ENCODE peak calls at places on chromosomes 16 and 17, in ten cellular contexts. O, I, D, E, B, U, Q, L, Z and R are unnamed samples. For H3K27me3 and H3K4me1, the result is how much of the 10 kb centered on the place peaks cover.

GRCh38 chr17:27428781-27429505 is 27.3 kb upstream of the KSR1 start:
- DNase-seq in O (no peak), I (no peak), D (no peak), E (no peak), B (no peak), U (no peak), Q (no peak), L (no peak), Z (no peak), R (no peak)

GRCh38 chr16:22969567-22969966 is 155.6 kb downstream of the HS3ST2 start:
- DNase-seq in O (no peak), I (no peak), D (no peak), E (no peak), B (no peak), U (no peak), Q (peak), L (no peak), Z (no peak), R (no peak)

GRCh38 chr16:49365711-49366509 is 7.7 kb upstream of the C16orf78 start:
- DNase-seq in O (no peak), I (no peak), D (no peak), E (no peak), B (no peak), U (no peak), Q (no peak), L (no peak), Z (no peak), R (no peak)

GRCh38 chr16:50573947-50574751 is 26.0 kb downstream of the NKD1 start:
- DNase-seq in O (peak), I (no peak), D (no peak), E (no peak), B (no peak), U (no peak), Q (no peak), L (no peak), Z (no peak), R (no peak)

GRCh38 chr17:56793947-56794346 is 39.8 kb downstream of the C17orf67 start:
- DNase-seq in O (no peak), I (no peak), D (no peak), E (no peak), B (no peak), U (no peak), Q (no peak), L (no peak), Z (no peak), R (no peak)

GRCh38 chr17:37672545-37673078 is 29.4 kb upstream of the DDX52 start:
- DNase-seq in O (no peak), I (no peak), D (no peak), E (no peak), B (no peak), U (no peak), Q (no peak), L (no peak), Z (no peak), R (no peak)

GRCh38 chr16:15894571-15895358 is 6.4 kb upstream of the CEP20 start:
- DNase-seq in O (no peak), I (no peak), D (no peak), E (no peak), B (no peak), U (no peak), Q (no peak), L (no peak), Z (no peak), R (no peak)

GRCh38 chr17:78645421-78646295 is 68.5 kb upstream of the DNAH17 start:
- DNase-seq in O (peak), I (peak), D (peak), E (peak), B (no peak), U (no peak), Q (peak), L (peak), Z (peak), R (peak)

GRCh38 chr16:89242795-89243200 is 25.3 kb downstream of the ZNF778 start:
- DNase-seq in O (no peak), I (no peak), D (no peak), E (no peak), B (no peak), U (no peak), Q (no peak), L (no peak), Z (no peak), R (no peak)

GRCh38 chr17:59375858-59376257 is 44.4 kb downstream of the YPEL2 start:
- DNase-seq in O (no peak), I (no peak), D (no peak), E (no peak), B (no peak), U (no peak), Q (no peak), L (no peak), Z (no peak), R (no peak)

GRCh38 chr17:65408050-65408449 is 153.4 kb downstream of the AXIN2 start:
- DNase-seq in O (no peak), I (no peak), D (no peak), E (no peak), B (no peak), U (no peak), Q (no peak), L (no peak), Z (no peak), R (no peak)

GRCh38 chr17:41687828-41688640 is 651 bp upstream of the EIF1 start:
- DNase-seq in O (no peak), I (peak), D (no peak), E (peak), B (peak), U (no peak), Q (no peak), L (peak), Z (peak), R (peak)

GRCh38 chr17:2402517-2402916 is 1.7 kb upstream of the MNT start:
- DNase-seq in O (no peak), I (no peak), D (peak), E (no peak), B (no peak), U (no peak), Q (no peak), L (no peak), Z (no peak), R (no peak)

GRCh38 chr17:57542518-57542917 is 202.6 kb downstream of the CCDC182 start:
- DNase-seq in O (no peak), I (no peak), D (no peak), E (no peak), B (no peak), U (no peak), Q (no peak), L (no peak), Z (no peak), R (no peak)

GRCh38 chr17:65794572-65794971 is 233.1 kb upstream of the AXIN2 start:
- DNase-seq in O (no peak), I (no peak), D (no peak), E (no peak), B (no peak), U (no peak), Q (no peak), L (peak), Z (no peak), R (no peak)

GRCh38 chr17:82228842-82229685 is at the start of gene SLC16A3:
- DNase-seq in O (peak), I (peak), D (peak), E (peak), B (peak), U (no peak), Q (no peak), L (peak), Z (no peak), R (peak)

GRCh38 chr17:58648236-58648635 is 43.6 kb downstream of the TEX14 start:
- DNase-seq in O (no peak), I (no peak), D (no peak), E (no peak), B (no peak), U (no peak), Q (no peak), L (no peak), Z (no peak), R (no peak)

GRCh38 chr17:13306310-13306962 is 288.6 kb upstream of the ELAC2 start:
- DNase-seq in O (no peak), I (peak), D (no peak), E (no peak), B (no peak), U (no peak), Q (no peak), L (no peak), Z (no peak), R (no peak)

GRCh38 chr17:52276609-52277008 is 118.1 kb upstream of the CA10 start:
- DNase-seq in O (no peak), I (no peak), D (no peak), E (no peak), B (no peak), U (no peak), Q (no peak), L (no peak), Z (no peak), R (no peak)

GRCh38 chr17:82662711-82663261 is 14.5 kb upstream of the WDR45B start:
- DNase-seq in O (peak), I (no peak), D (no peak), E (no peak), B (no peak), U (no peak), Q (no peak), L (no peak), Z (no peak), R (no peak)

GRCh38 chr17:82647593-82648164 is 565 bp downstream of the WDR45B start:
- DNase-seq in O (peak), I (peak), D (no peak), E (no peak), B (peak), U (no peak), Q (no peak), L (peak), Z (no peak), R (peak)

GRCh38 chr16:595942-596735 is 6.3 kb downstream of the RAB40C start:
- DNase-seq in O (no peak), I (no peak), D (no peak), E (no peak), B (no peak), U (no peak), Q (no peak), L (no peak), Z (no peak), R (no peak)

GRCh38 chr17:15341385-15341849 is at the start of gene TEKT3:
- DNase-seq in O (peak), I (peak), D (peak), E (peak), B (no peak), U (peak), Q (peak), L (no peak), Z (peak), R (no peak)

GRCh38 chr16:13005836-13006235 is 104.4 kb downstream of the SHISA9 start:
- DNase-seq in O (no peak), I (no peak), D (no peak), E (no peak), B (no peak), U (no peak), Q (no peak), L (no peak), Z (no peak), R (no peak)

GRCh38 chr17:10063730-10064221 is 134.6 kb downstream of the GAS7 start:
- DNase-seq in O (peak), I (no peak), D (peak), E (peak), B (no peak), U (no peak), Q (no peak), L (no peak), Z (no peak), R (no peak)

GRCh38 chr17:13310858-13311257 is 290.9 kb downstream of the HS3ST3A1 start:
- DNase-seq in O (no peak), I (no peak), D (no peak), E (no peak), B (no peak), U (no peak), Q (no peak), L (no peak), Z (no peak), R (no peak)

GRCh38 chr16:19239756-19240155 is 45.8 kb upstream of the CLEC19A start:
- DNase-seq in O (no peak), I (no peak), D (no peak), E (no peak), B (no peak), U (no peak), Q (no peak), L (no peak), Z (no peak), R (no peak)

GRCh38 chr16:67088551-67088950 is 21.2 kb upstream of the PHAF1 start:
- DNase-seq in O (no peak), I (no peak), D (no peak), E (no peak), B (no peak), U (no peak), Q (no peak), L (no peak), Z (no peak), R (no peak)

GRCh38 chr16:86365513-86366040 is 144.8 kb upstream of the FOXF1 start:
- DNase-seq in O (no peak), I (no peak), D (no peak), E (no peak), B (no peak), U (no peak), Q (no peak), L (no peak), Z (no peak), R (no peak)

GRCh38 chr17:48505788-48506187 is 25.0 kb downstream of the HOXB1 start:
- DNase-seq in O (no peak), I (no peak), D (no peak), E (no peak), B (peak), U (no peak), Q (no peak), L (peak), Z (no peak), R (peak)

GRCh38 chr17:41966453-41967140 is at the start of gene CNP:
- DNase-seq in O (peak), I (peak), D (peak), E (peak), B (peak), U (peak), Q (peak), L (peak), Z (peak), R (peak)

GRCh38 chr16:1650131-1650530 is 27.9 kb upstream of the JPT2 start:
- DNase-seq in O (no peak), I (no peak), D (no peak), E (no peak), B (no peak), U (no peak), Q (no peak), L (no peak), Z (no peak), R (no peak)

GRCh38 chr16:3171855-3172593 is 16.0 kb upstream of the OR1F1 start:
- DNase-seq in O (no peak), I (peak), D (peak), E (no peak), B (no peak), U (no peak), Q (no peak), L (no peak), Z (no peak), R (no peak)

GRCh38 chr16:80174416-80174815 is 366.4 kb upstream of the DYNLRB2 start:
- DNase-seq in O (no peak), I (no peak), D (no peak), E (no peak), B (no peak), U (no peak), Q (no peak), L (no peak), Z (no peak), R (no peak)

GRCh38 chr16:70573451-70574121 is 50.0 kb downstream of the SF3B3 start:
- DNase-seq in O (no peak), I (no peak), D (no peak), E (no peak), B (no peak), U (no peak), Q (no peak), L (no peak), Z (no peak), R (no peak)

GRCh38 chr16:10949424-10949970 is 5.1 kb downstream of the CLEC16A start:
- DNase-seq in O (peak), I (no peak), D (no peak), E (peak), B (peak), U (no peak), Q (no peak), L (peak), Z (no peak), R (no peak)

GRCh38 chr17:80468222-80468621 is 8.2 kb downstream of the NPTX1 start:
- DNase-seq in O (no peak), I (no peak), D (no peak), E (no peak), B (no peak), U (no peak), Q (no peak), L (no peak), Z (no peak), R (no peak)

GRCh38 chr17:14311979-14312378 is 11.1 kb downstream of the HS3ST3B1 start:
- DNase-seq in O (no peak), I (no peak), D (no peak), E (no peak), B (no peak), U (no peak), Q (no peak), L (no peak), Z (no peak), R (no peak)
- H3K27me3 ChIP-seq in O (under half), I (under half), D (under half), E (under half), B (under half), U (under half), Q (under half), L (under half), Z (under half), R (under half)

GRCh38 chr17:39662551-39663339 is 2.4 kb upstream of the TCAP start:
- DNase-seq in O (no peak), I (no peak), D (no peak), E (no peak), B (no peak), U (no peak), Q (no peak), L (no peak), Z (no peak), R (no peak)
- H3K4me1 ChIP-seq in O (under half), I (under half), D (under half), E (under half), B (under half), U (under half), Q (under half), L (under half), Z (under half), R (under half)

GRCh38 chr16:81443688-81444447 is 740 bp upstream of the CMIP start:
- DNase-seq in O (peak), I (no peak), D (peak), E (no peak), B (no peak), U (peak), Q (no peak), L (peak), Z (no peak), R (no peak)
- H3K27me3 ChIP-seq in O (under half), I (under half), D (under half), E (under half), B (under half), U (under half), Q (under half), L (under half), Z (under half), R (under half)

GRCh38 chr17:3984719-3985444 is 20.6 kb upstream of the ATP2A3 start:
- DNase-seq in O (no peak), I (no peak), D (no peak), E (no peak), B (no peak), U (no peak), Q (no peak), L (no peak), Z (no peak), R (no peak)

GRCh38 chr17:3985800-3986199 is 21.6 kb upstream of the ATP2A3 start:
- DNase-seq in O (peak), I (no peak), D (no peak), E (no peak), B (no peak), U (no peak), Q (no peak), L (no peak), Z (no peak), R (no peak)

GRCh38 chr17:3982113-3982512 is 17.9 kb upstream of the ATP2A3 start:
- DNase-seq in O (peak), I (no peak), D (no peak), E (no peak), B (no peak), U (no peak), Q (no peak), L (no peak), Z (no peak), R (no peak)

GRCh38 chr17:3982541-3983017 is 18.3 kb upstream of the ATP2A3 start:
- DNase-seq in O (peak), I (no peak), D (no peak), E (no peak), B (no peak), U (no peak), Q (no peak), L (no peak), Z (no peak), R (no peak)

DNA sequence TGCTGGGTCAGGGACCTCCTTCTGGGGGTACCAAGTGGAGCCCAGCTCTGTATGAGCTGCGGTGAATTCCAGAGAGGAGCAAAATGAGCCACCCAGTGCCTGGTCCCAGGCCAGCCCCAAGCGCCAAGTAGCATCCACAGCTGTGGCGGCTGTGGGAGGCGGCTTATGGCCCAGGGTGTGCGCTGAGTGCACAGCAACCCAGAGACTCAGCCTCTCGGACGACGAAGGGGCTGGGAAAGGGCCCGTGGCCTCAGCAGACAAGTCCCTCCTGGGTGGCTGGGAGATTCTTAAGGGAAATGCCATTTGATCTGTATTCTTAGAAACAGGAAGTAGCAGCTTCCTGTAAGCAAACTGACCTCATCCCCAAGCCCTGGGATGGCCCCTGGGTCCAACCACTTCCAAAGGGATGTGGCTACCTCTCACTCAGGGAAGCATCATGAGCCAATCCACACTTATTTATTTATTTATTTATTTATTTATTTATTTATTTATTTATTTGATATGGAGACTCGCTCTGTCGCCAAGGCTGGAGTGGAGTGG is 19.8 kb upstream of the ATP2A3 start:
- DNase-seq in O (peak), I (no peak), D (peak), E (no peak), B (no peak), U (no peak), Q (no peak), L (no peak), Z (no peak), R (no peak)
- H3K4me1 ChIP-seq in O (under half), I (under half), D (under half), E (under half), B (under half), U (under half), Q (under half), L (under half), Z (under half), R (under half)

GRCh38 chr17:73841431-73842060 is 197.3 kb upstream of the SDK2 start:
- DNase-seq in O (no peak), I (peak), D (no peak), E (no peak), B (no peak), U (no peak), Q (no peak), L (no peak), Z (no peak), R (no peak)

GRCh38 chr17:73838815-73839214 is 194.6 kb upstream of the SDK2 start:
- DNase-seq in O (no peak), I (peak), D (no peak), E (no peak), B (no peak), U (no peak), Q (no peak), L (no peak), Z (no peak), R (no peak)

GRCh38 chr17:73835605-73836004 is 191.4 kb upstream of the SDK2 start:
- DNase-seq in O (no peak), I (no peak), D (no peak), E (no peak), B (no peak), U (no peak), Q (no peak), L (no peak), Z (no peak), R (no peak)

GRCh38 chr17:73840829-73841228 is 196.6 kb upstream of the SDK2 start:
- DNase-seq in O (no peak), I (no peak), D (no peak), E (no peak), B (no peak), U (no peak), Q (no peak), L (no peak), Z (no peak), R (no peak)
- H3K27me3 ChIP-seq in O (under half), I (under half), D (under half), E (under half), B (under half), U (under half), Q (under half), L (under half), Z (under half), R (under half)

GRCh38 chr16:24737391-24737871 is 8.0 kb downstream of the TNRC6A start:
- DNase-seq in O (no peak), I (no peak), D (no peak), E (no peak), B (no peak), U (no peak), Q (no peak), L (no peak), Z (no peak), R (no peak)

GRCh38 chr16:24741862-24742261 is 12.4 kb downstream of the TNRC6A start:
- DNase-seq in O (no peak), I (no peak), D (no peak), E (no peak), B (no peak), U (no peak), Q (no peak), L (no peak), Z (no peak), R (no peak)

GRCh38 chr16:24736758-24737157 is 7.3 kb downstream of the TNRC6A start:
- DNase-seq in O (no peak), I (no peak), D (no peak), E (no peak), B (no peak), U (no peak), Q (no peak), L (no peak), Z (no peak), R (no peak)

GRCh38 chr16:24737916-24738594 is 8.6 kb downstream of the TNRC6A start:
- DNase-seq in O (no peak), I (no peak), D (no peak), E (no peak), B (no peak), U (no peak), Q (no peak), L (no peak), Z (no peak), R (no peak)

GRCh38 chr16:24738895-24739294 is 9.4 kb downstream of the TNRC6A start:
- DNase-seq in O (no peak), I (no peak), D (no peak), E (no peak), B (no peak), U (no peak), Q (no peak), L (no peak), Z (no peak), R (no peak)
- H3K4me1 ChIP-seq in O (under half), I (under half), D (under half), E (under half), B (under half), U (under half), Q (under half), L (half or more), Z (under half), R (under half)